ENCODE peak calls at places on chromosome 22, in eight cellular contexts. One of them, this sample, is unnamed.

GRCh38 chr22:19576460-19577421 is 52.5 kb upstream of the CLDN5 start:
- DNase-seq in brain microvascular endothelial cell: peak; percentile 78
- DNase-seq in colonic mucosa: no peak
- DNase-seq in AG04450: no peak
- DNase-seq in MM.1S: no peak
- DNase-seq in endodermal cell: peak; percentile 75
- DNase-seq in OCI-LY7: peak; percentile 4
- DNase-seq in NB4: peak; percentile 99
- DNase-seq in this sample: peak; percentile 68

GRCh38 chr22:19035474-19036228 is 86.6 kb downstream of the DGCR2 start:
- DNase-seq in brain microvascular endothelial cell: no peak
- DNase-seq in colonic mucosa: no peak
- DNase-seq in AG04450: no peak
- DNase-seq in MM.1S: no peak
- DNase-seq in endodermal cell: peak; percentile 90
- DNase-seq in OCI-LY7: peak; percentile 18
- DNase-seq in NB4: peak; percentile 65
- DNase-seq in this sample: no peak

GRCh38 chr22:30290679-30291333 is 1.5 kb upstream of the CASTOR1 start:
- DNase-seq in brain microvascular endothelial cell: peak; percentile 56
- DNase-seq in colonic mucosa: peak; percentile 70
- DNase-seq in AG04450: no peak
- DNase-seq in MM.1S: no peak
- DNase-seq in endodermal cell: peak; percentile 73
- DNase-seq in OCI-LY7: peak; percentile 58
- DNase-seq in NB4: peak; percentile 82
- DNase-seq in this sample: no peak

GRCh38 chr22:45235851-45236342 is 4.8 kb downstream of the KIAA0930 start:
- DNase-seq in brain microvascular endothelial cell: no peak
- DNase-seq in colonic mucosa: no peak
- DNase-seq in AG04450: no peak
- DNase-seq in MM.1S: peak; percentile 81
- DNase-seq in endodermal cell: no peak
- DNase-seq in OCI-LY7: peak; percentile 75
- DNase-seq in NB4: no peak
- DNase-seq in this sample: no peak

GRCh38 chr22:40714514-40714966 is 35.3 kb downstream of the MCHR1 start:
- DNase-seq in brain microvascular endothelial cell: peak; percentile 34
- DNase-seq in colonic mucosa: no peak
- DNase-seq in AG04450: peak; percentile 34
- DNase-seq in MM.1S: no peak
- DNase-seq in endodermal cell: peak; percentile 83
- DNase-seq in OCI-LY7: no peak
- DNase-seq in NB4: no peak
- DNase-seq in this sample: no peak

GRCh38 chr22:30212996-30213441 is 33.5 kb downstream of the LIF start:
- DNase-seq in brain microvascular endothelial cell: peak; percentile 83
- DNase-seq in colonic mucosa: no peak
- DNase-seq in AG04450: no peak
- DNase-seq in MM.1S: no peak
- DNase-seq in endodermal cell: no peak
- DNase-seq in OCI-LY7: no peak
- DNase-seq in NB4: peak; percentile 85
- DNase-seq in this sample: no peak

GRCh38 chr22:35397095-35397904 is 2.6 kb upstream of the MCM5 start:
- DNase-seq in brain microvascular endothelial cell: no peak
- DNase-seq in colonic mucosa: no peak
- DNase-seq in AG04450: no peak
- DNase-seq in MM.1S: no peak
- DNase-seq in endodermal cell: no peak
- DNase-seq in OCI-LY7: peak; percentile 33
- DNase-seq in NB4: peak; percentile 57
- DNase-seq in this sample: no peak

GRCh38 chr22:45268167-45268957 is 16.4 kb upstream of the UPK3A start:
- DNase-seq in brain microvascular endothelial cell: no peak
- DNase-seq in colonic mucosa: no peak
- DNase-seq in AG04450: no peak
- DNase-seq in MM.1S: no peak
- DNase-seq in endodermal cell: peak; percentile 95
- DNase-seq in OCI-LY7: no peak
- DNase-seq in NB4: peak; percentile 34
- DNase-seq in this sample: peak; percentile 39

GRCh38 chr22:39959640-39960447 is at the start of gene TMA7B:
- DNase-seq in brain microvascular endothelial cell: peak; percentile 49
- DNase-seq in colonic mucosa: no peak
- DNase-seq in AG04450: peak; percentile 21
- DNase-seq in MM.1S: no peak
- DNase-seq in endodermal cell: peak; percentile 85
- DNase-seq in OCI-LY7: no peak
- DNase-seq in NB4: peak; percentile 71
- DNase-seq in this sample: no peak

GRCh38 chr22:20267441-20268288 is 453 bp downstream of the RTN4R start:
- DNase-seq in brain microvascular endothelial cell: no peak
- DNase-seq in colonic mucosa: peak; percentile 45
- DNase-seq in AG04450: no peak
- DNase-seq in MM.1S: no peak
- DNase-seq in endodermal cell: peak; percentile 71
- DNase-seq in OCI-LY7: no peak
- DNase-seq in NB4: peak; percentile 70
- DNase-seq in this sample: no peak

GRCh38 chr22:29830585-29830984 is 7.5 kb downstream of the ASCC2 start:
- DNase-seq in brain microvascular endothelial cell: no peak
- DNase-seq in colonic mucosa: no peak
- DNase-seq in AG04450: no peak
- DNase-seq in MM.1S: no peak
- DNase-seq in endodermal cell: no peak
- DNase-seq in OCI-LY7: no peak
- DNase-seq in NB4: no peak
- DNase-seq in this sample: no peak

GRCh38 chr22:19152942-19153883 is 3.1 kb upstream of the GSC2 start:
- DNase-seq in brain microvascular endothelial cell: no peak
- DNase-seq in colonic mucosa: no peak
- DNase-seq in AG04450: no peak
- DNase-seq in MM.1S: no peak
- DNase-seq in endodermal cell: no peak
- DNase-seq in OCI-LY7: no peak
- DNase-seq in NB4: no peak
- DNase-seq in this sample: no peak

GRCh38 chr22:22892096-22893052 is 4.8 kb downstream of the IGLL5 start:
- DNase-seq in brain microvascular endothelial cell: no peak
- DNase-seq in colonic mucosa: no peak
- DNase-seq in AG04450: no peak
- DNase-seq in MM.1S: peak; percentile 13
- DNase-seq in endodermal cell: no peak
- DNase-seq in OCI-LY7: peak; percentile 56
- DNase-seq in NB4: no peak
- DNase-seq in this sample: no peak

DNA sequence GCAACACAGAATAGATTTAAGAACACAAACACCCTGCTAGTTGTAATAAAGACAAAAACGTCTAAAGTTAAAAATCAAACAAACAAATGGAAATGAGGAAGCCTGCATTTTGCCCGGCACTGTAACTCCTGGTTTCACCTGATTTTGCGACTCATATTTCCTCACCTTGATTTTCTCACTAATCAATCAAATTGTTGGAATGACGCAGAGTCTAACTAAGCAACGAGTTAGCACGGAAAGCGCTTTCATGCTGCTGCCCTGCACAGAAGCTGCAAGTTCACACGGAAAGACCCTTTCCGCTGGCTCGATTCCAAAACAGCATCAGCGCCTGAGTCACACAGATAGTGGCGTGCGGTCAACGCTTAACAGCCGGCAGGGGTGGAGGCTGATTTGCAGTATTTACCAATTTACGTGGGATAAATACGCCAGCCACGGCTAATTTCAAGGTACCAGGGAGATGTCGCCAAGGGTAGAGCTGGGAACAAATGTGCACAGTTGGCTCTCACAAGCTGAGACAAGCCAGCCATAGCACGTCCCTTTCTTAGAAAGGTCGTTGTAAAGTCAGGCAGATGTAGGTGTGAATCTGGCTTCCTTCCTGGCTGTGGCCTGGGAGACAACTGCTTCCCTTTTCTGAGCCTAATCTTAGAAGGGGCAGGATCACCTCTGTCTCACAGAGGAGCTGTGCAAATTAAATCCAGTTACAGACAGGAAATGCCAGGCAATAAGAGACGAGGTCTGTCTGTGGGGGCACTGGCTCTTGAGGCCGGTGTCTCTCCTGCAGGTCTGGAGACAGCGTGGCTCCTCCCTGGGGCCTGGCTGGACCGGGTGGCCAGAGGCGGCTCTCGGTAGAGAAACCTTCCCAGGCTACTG is 76.9 kb upstream of the TTLL12 start:
- DNase-seq in brain microvascular endothelial cell: peak; percentile 96
- DNase-seq in colonic mucosa: peak; percentile 64
- DNase-seq in AG04450: peak; percentile 15
- DNase-seq in MM.1S: peak; percentile 83
- DNase-seq in endodermal cell: no peak
- DNase-seq in OCI-LY7: no peak
- DNase-seq in NB4: peak; percentile 96
- DNase-seq in this sample: peak; percentile 86
- TF ChIP-seq CTCF in brain microvascular endothelial cell: no peak
- TF ChIP-seq CTCF in colonic mucosa: no peak
- TF ChIP-seq CTCF in AG04450: no peak
- TF ChIP-seq CTCF in MM.1S: no peak
- TF ChIP-seq CTCF in endodermal cell: no peak
- TF ChIP-seq CTCF in OCI-LY7: no peak
- TF ChIP-seq CTCF in NB4: no peak
- TF ChIP-seq CTCF in this sample: no peak

DNA sequence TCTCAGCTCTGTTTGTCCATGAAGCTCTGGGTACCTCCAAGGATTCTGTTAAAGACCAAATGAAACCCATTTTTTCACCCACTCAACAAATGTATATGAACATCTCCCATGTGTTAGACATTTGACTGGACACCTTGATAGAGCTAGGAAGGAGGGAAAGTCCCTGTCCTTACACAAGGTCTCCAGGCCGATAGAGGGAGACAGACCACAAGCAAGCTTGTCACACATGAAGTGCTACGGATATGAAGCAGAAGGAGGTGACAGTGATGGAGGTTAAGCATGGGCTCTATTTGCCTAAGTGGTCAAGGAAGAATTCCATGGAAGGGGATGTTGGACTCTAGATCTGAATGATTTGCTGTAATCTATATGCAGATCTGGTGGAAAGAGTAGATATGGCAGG is 138.5 kb downstream of the MYO18B start:
- DNase-seq in brain microvascular endothelial cell: no peak
- DNase-seq in colonic mucosa: no peak
- DNase-seq in AG04450: no peak
- DNase-seq in MM.1S: no peak
- DNase-seq in endodermal cell: no peak
- DNase-seq in OCI-LY7: peak; percentile 11
- DNase-seq in NB4: no peak
- DNase-seq in this sample: peak; percentile 16
- TF ChIP-seq CTCF in brain microvascular endothelial cell: no peak
- TF ChIP-seq CTCF in colonic mucosa: no peak
- TF ChIP-seq CTCF in AG04450: no peak
- TF ChIP-seq CTCF in MM.1S: peak; percentile 49
- TF ChIP-seq CTCF in endodermal cell: peak; percentile 16
- TF ChIP-seq CTCF in OCI-LY7: peak; percentile 55
- TF ChIP-seq CTCF in NB4: no peak
- TF ChIP-seq CTCF in this sample: no peak

DNA sequence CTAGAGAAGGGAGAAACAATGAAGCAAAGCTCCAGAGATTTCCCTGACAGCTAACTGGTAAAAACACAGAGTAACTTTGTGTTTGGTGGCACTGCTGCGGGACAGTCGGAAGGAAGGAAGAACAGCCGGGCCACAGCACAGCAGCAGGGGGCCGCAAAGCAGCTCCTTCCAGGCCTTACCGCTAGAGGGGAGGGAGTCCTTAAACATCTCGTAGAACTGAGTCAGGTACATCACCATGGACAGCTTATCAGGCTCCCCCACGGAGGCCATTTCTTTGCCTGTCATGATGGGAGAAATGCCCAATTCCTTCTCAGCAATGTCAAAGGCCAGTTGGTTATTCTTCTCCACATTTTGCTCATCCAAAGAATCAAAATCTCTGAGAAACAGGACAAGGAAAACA is 114.6 kb upstream of the BID start:
- DNase-seq in brain microvascular endothelial cell: peak; percentile 16
- DNase-seq in colonic mucosa: no peak
- DNase-seq in AG04450: no peak
- DNase-seq in MM.1S: no peak
- DNase-seq in endodermal cell: peak; percentile 84
- DNase-seq in OCI-LY7: peak; percentile 48
- DNase-seq in NB4: no peak
- DNase-seq in this sample: no peak
- TF ChIP-seq CTCF in brain microvascular endothelial cell: peak; percentile 78
- TF ChIP-seq CTCF in colonic mucosa: no peak
- TF ChIP-seq CTCF in AG04450: peak; percentile 62
- TF ChIP-seq CTCF in MM.1S: no peak
- TF ChIP-seq CTCF in endodermal cell: peak; percentile 79
- TF ChIP-seq CTCF in OCI-LY7: peak; percentile 63
- TF ChIP-seq CTCF in NB4: no peak
- TF ChIP-seq CTCF in this sample: no peak

GRCh38 chr22:37728620-37729019 is 31.8 kb downstream of the TRIOBP start:
- DNase-seq in brain microvascular endothelial cell: no peak
- DNase-seq in colonic mucosa: no peak
- DNase-seq in AG04450: no peak
- DNase-seq in MM.1S: no peak
- DNase-seq in endodermal cell: no peak
- DNase-seq in OCI-LY7: no peak
- DNase-seq in NB4: no peak
- DNase-seq in this sample: no peak

GRCh38 chr22:37731804-37732471 is 35.1 kb downstream of the TRIOBP start:
- DNase-seq in brain microvascular endothelial cell: no peak
- DNase-seq in colonic mucosa: peak; percentile 80
- DNase-seq in AG04450: no peak
- DNase-seq in MM.1S: no peak
- DNase-seq in endodermal cell: peak; percentile 53
- DNase-seq in OCI-LY7: peak; percentile 31
- DNase-seq in NB4: peak; percentile 85
- DNase-seq in this sample: peak; percentile 53

GRCh38 chr22:37725551-37726239 is 28.8 kb downstream of the TRIOBP start:
- DNase-seq in brain microvascular endothelial cell: no peak
- DNase-seq in colonic mucosa: no peak
- DNase-seq in AG04450: no peak
- DNase-seq in MM.1S: no peak
- DNase-seq in endodermal cell: no peak
- DNase-seq in OCI-LY7: no peak
- DNase-seq in NB4: no peak
- DNase-seq in this sample: no peak

DNA sequence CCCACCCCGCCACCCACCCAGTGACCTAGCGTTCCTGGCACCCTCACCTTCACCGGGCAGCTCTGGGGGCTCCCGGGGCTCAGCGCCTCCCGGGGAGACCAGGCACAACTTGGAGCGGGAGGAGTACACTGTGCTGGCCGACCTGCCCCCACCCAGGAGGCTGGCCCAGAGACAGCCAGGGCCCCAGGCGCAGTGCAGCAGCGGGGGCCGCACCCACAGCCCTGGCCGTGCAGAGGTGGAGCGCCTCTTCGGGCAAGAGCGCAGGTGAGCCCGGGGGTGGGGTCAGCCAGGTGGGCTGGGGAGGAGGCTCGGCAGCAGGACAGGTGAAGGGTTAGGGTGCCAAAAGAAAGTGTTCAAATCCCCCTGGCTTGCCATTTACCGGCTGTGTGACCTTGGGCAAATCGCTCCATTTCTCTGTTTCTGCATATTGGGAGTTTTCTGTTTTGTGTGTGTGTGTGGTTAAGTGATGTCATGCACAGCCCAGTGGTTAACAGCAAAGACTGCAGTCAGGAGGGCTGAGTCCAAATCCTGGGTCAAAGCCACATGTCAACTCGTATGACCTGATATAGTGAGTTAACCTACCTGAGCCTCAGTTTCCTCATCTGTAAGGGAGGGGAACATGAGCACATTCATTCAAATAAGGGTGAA is 29.5 kb downstream of the TRIOBP start:
- DNase-seq in brain microvascular endothelial cell: peak; percentile 20
- DNase-seq in colonic mucosa: no peak
- DNase-seq in AG04450: no peak
- DNase-seq in MM.1S: no peak
- DNase-seq in endodermal cell: no peak
- DNase-seq in OCI-LY7: peak; percentile 23
- DNase-seq in NB4: peak; percentile 54
- DNase-seq in this sample: no peak
- TF ChIP-seq CTCF in brain microvascular endothelial cell: peak; percentile 53
- TF ChIP-seq CTCF in colonic mucosa: no peak
- TF ChIP-seq CTCF in AG04450: peak; percentile 28
- TF ChIP-seq CTCF in MM.1S: peak; percentile 20
- TF ChIP-seq CTCF in endodermal cell: peak; percentile 11
- TF ChIP-seq CTCF in OCI-LY7: peak; percentile 41
- TF ChIP-seq CTCF in NB4: no peak
- TF ChIP-seq CTCF in this sample: no peak

This sample was measured in GM20000.